ENCODE peak calls at places on chromosomes 11 and 22, in four cellular contexts. G, U, V and M are unnamed samples.

GRCh38 chr11:8262552-8263108 is 1.0 kb downstream of the LMO1 start:
- DNase-seq in G (peak; percentile 51), U (no peak), V (no peak), M (peak; percentile 14)

GRCh38 chr11:47233989-47234668 is 14.5 kb downstream of the ACP2 start:
- DNase-seq in G (peak; percentile 52), U (peak; percentile 57), V (no peak), M (no peak)

GRCh38 chr22:44702479-44703219 is 645 bp downstream of the PRR5 start:
- DNase-seq in G (peak; percentile 36), U (no peak), V (no peak), M (peak; percentile 23)

GRCh38 chr22:27512283-27512761 is 289.2 kb downstream of the MN1 start:
- DNase-seq in G (peak; percentile 98), U (no peak), V (peak; percentile 73), M (peak; percentile 15)

GRCh38 chr22:37165940-37166674 is 16.4 kb upstream of the IL2RB start:
- DNase-seq in G (no peak), U (no peak), V (no peak), M (no peak)

GRCh38 chr11:47924184-47924671 is 56.1 kb upstream of the PTPRJ start:
- DNase-seq in G (peak; percentile 59), U (no peak), V (no peak), M (peak; percentile 72)

GRCh38 chr11:104291646-104292045 is 127.7 kb upstream of the PDGFD start:
- DNase-seq in G (no peak), U (no peak), V (no peak), M (no peak)

GRCh38 chr11:130782361-130783221 is 133.7 kb downstream of the SNX19 start:
- DNase-seq in G (no peak), U (no peak), V (peak; percentile 12), M (no peak)

GRCh38 chr11:57700425-57700824 is 11.6 kb downstream of the MED19 start:
- DNase-seq in G (no peak), U (no peak), V (no peak), M (no peak)

GRCh38 chr22:22810018-22810427 is 77.6 kb upstream of the IGLL5 start:
- DNase-seq in G (no peak), U (peak; percentile 98), V (peak; percentile 15), M (no peak)

GRCh38 chr22:49570032-49570848 is 257.4 kb downstream of the BRD1 start:
- DNase-seq in G (no peak), U (no peak), V (no peak), M (no peak)

GRCh38 chr11:47171856-47172255 is 4.8 kb downstream of the ARFGAP2 start:
- DNase-seq in G (no peak), U (no peak), V (no peak), M (no peak)

GRCh38 chr11:304061-304506 is 3.5 kb upstream of the IFITM2 start:
- DNase-seq in G (no peak), U (no peak), V (no peak), M (no peak)

GRCh38 chr11:35134403-35135126 is 4.4 kb upstream of the CD44 start:
- DNase-seq in G (no peak), U (no peak), V (no peak), M (no peak)

GRCh38 chr11:69167130-69167915 is 11.6 kb downstream of the SMIM38 start:
- DNase-seq in G (no peak), U (no peak), V (no peak), M (no peak)

GRCh38 chr11:69167916-69168691 is 12.4 kb downstream of the SMIM38 start:
- DNase-seq in G (peak; percentile 70), U (no peak), V (no peak), M (no peak)

GRCh38 chr11:69164824-69165223 is 9.1 kb downstream of the SMIM38 start:
- DNase-seq in G (no peak), U (no peak), V (no peak), M (no peak)

GRCh38 chr11:69165775-69166174 is 10.0 kb downstream of the SMIM38 start:
- DNase-seq in G (no peak), U (no peak), V (no peak), M (no peak)

GRCh38 chr11:69166186-69167115 is 10.7 kb downstream of the SMIM38 start:
- DNase-seq in G (peak; percentile 83), U (peak; percentile 51), V (no peak), M (no peak)
- TF ChIP-seq CTCF in G (no peak), U (no peak), V (no peak), M (no peak)

DNA sequence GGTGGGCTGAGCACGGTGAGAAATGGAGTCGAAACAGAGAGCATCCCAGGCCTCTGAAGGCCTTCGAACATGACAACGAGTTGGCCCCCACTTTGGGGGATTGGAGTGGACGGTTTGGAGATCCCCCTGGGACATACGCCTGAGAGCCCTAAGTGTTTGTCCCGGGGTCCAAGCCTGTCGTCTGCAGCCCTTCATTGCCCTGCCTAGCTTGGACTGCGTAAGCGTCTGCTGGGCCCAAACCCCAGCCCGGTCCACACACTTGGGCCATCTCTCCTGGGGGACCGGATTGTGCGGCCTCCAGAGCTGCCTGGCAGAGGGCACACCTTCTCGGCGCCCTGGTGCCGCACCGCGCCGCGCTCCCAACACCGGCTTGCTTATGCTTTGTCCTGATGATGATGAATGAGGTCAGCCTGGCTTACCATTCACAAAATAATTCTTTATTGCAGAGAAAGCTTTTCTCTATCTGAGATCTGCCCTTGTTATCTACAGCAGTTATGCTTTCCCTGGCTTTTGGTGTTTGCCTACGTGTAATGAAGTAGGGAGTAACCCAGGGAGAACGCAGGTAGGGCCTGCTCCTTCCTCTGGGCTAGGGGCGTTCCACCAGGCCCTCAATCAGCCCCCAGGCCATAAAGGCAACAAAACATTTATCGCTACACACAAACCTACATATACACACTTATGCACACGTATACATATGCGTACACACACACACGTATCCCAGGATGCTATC is 85.9 kb upstream of the PPARA start:
- DNase-seq in G (peak; percentile 63), U (no peak), V (no peak), M (no peak)
- H3K4me1 ChIP-seq in G (peaks cover 42% of the 10 kb centered on the region), U (peaks cover 13% of the 10 kb centered on the region), V (peaks cover 89% of the 10 kb centered on the region), M (peaks cover 11% of the 10 kb centered on the region)

DNA sequence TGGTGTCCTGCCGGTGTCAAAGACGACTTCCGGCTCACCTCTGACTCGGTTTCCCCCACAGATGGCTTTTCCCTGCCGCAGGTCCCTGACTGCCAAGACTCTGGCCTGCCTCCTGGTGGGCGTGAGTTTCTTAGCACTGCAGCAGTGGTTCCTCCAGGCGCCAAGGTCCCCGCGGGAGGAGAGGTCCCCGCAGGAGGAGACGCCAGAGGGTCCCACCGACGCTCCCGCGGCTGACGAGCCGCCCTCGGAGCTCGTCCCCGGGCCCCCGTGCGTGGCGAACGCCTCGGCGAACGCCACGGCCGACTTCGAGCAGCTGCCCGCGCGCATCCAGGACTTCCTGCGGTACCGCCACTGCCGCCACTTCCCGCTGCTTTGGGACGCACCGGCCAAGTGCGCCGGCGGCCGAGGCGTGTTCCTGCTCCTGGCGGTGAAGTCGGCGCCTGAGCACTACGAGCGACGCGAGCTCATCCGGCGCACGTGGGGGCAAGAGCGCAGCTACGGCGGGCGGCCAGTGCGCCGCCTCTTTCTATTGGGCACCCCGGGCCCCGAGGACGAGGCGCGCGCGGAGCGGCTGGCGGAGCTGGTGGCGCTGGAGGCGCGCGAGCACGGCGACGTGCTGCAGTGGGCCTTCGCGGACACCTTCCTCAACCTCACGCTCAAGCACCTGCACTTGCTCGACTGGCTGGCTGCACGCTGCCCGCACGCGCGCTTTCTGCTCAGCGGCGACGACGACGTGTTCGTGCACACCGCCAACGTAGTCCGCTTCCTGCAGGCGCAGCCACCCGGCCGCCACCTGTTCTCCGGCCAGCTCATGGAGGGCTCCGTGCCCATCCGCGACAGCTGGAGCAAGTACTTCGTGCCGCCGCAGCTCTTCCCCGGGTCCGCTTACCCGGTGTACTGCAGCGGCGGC is 5.5 kb downstream of the B3GNT6 start:
- DNase-seq in G (peak; percentile 41), U (no peak), V (peak; percentile 38), M (no peak)
- TF ChIP-seq CTCF in G (peak; percentile 13), U (no peak), V (no peak), M (peak; percentile 32)

GRCh38 chr11:67309661-67310061 is 6.3 kb downstream of the SSH3 start:
- DNase-seq in G (no peak), U (no peak), V (no peak), M (no peak)
- H3K4me1 ChIP-seq in G (peaks cover 48% of the 10 kb centered on the region), U (peaks cover 59% of the 10 kb centered on the region), V (peaks cover 2% of the 10 kb centered on the region), M (peaks cover 9% of the 10 kb centered on the region)

GRCh38 chr11:124108158-124108557 is 7.1 kb upstream of the VWA5A start:
- DNase-seq in G (peak; percentile 12), U (peak; percentile 76), V (no peak), M (no peak)
- TF ChIP-seq CTCF in G (peak; percentile 13), U (peak; percentile 62), V (peak; percentile 7), M (no peak)

GRCh38 chr11:102727890-102728289 is 3.1 kb upstream of the MMP8 start:
- DNase-seq in G (peak; percentile 64), U (no peak), V (no peak), M (no peak)

GRCh38 chr11:102717280-102717679 is 7.5 kb downstream of the MMP8 start:
- DNase-seq in G (no peak), U (no peak), V (no peak), M (no peak)

GRCh38 chr11:102724904-102725515 is at the start of gene MMP8:
- DNase-seq in G (peak; percentile 75), U (no peak), V (no peak), M (no peak)

DNA sequence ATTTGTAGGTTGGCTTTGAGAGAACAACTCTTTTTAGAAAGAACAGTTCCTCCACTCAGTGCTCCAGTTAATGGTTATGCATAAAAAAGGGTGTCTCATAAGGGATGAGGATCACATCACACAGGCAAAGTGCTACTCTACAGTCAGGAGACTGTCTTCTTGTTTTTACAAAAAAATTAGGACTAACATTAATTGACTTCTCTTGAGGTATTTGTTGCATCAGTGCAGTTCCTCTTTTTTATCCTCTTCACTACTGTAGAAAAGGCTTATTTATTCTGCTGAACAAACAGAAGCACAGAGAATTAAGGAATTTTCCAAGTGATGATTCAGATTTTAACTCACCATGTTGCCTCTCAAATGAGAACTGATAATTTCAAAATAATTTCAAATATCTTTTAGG is 1.9 kb downstream of the MMP8 start:
- DNase-seq in G (no peak), U (no peak), V (no peak), M (no peak)
- H3K4me1 ChIP-seq in G (peaks cover 25% of the 10 kb centered on the region), U (no peaks in the 10 kb centered on the region), V (no peaks in the 10 kb centered on the region), M (no peaks in the 10 kb centered on the region)

DNA sequence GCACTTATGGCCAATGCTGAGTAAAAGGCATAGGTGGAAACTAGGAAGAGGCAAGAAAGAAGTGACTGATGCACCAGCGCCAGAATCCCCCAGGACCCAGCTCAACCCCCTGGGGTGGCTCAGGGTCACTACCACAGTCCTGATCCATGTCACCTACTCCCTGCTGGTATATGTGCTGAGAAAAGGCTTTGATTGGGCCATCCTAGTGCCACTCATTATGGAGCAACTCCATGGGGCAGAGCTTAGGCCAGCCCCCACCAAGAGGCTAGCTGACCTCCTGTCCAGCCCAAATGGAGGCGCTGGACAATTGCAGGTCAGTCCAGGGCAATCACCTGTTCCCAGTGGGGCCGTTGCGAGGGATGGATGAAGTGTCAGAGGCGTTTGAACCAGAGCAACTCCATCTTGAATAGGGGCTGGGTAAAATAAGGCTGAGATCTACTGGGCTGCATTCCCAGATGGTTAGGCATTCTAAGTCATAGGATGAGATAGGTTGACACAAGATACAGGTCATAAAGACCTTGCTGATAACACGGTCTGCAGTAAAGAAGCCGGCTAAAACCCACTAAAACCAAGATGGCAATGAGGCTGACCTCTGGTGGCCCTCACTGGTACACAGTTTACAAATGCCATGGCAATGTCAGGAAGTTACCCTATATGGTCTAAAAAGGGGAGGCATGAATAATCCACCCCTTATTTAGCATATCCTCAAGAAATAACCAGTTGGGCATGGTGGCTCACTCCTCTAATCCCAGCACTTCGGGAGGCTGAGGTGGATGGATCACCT is 20.6 kb upstream of the DAGLA start:
- DNase-seq in G (no peak), U (no peak), V (no peak), M (no peak)
- TF ChIP-seq CTCF in G (no peak), U (peak; percentile 15), V (no peak), M (no peak)